ENCODE peak calls at places on chromosome 5, in nine cellular contexts. T is brain microvascular endothelial cell; H is fibroblast of lung; I is CD8-positive, alpha-beta T cell; X is esophagus squamous epithelium; Z is transverse colon; O is IMR-90; S is HepG2; U is kidney epithelial cell. R is an unnamed sample.

GRCh38 chr5:160929343-160929742 is 77.3 kb upstream of the ATP10B start:
- DNase-seq in T (no peak), H (no peak), I (no peak), X (no peak), Z (peak; percentile 76), O (no peak), S (no peak), U (no peak), R (no peak)

GRCh38 chr5:89638871-89639270 is 755.9 kb upstream of the MEF2C start:
- DNase-seq in T (no peak), H (no peak), I (no peak), X (no peak), Z (no peak), O (no peak), S (no peak), U (no peak), R (no peak)

GRCh38 chr5:84274585-84275468 is 109.9 kb downstream of the EDIL3 start:
- DNase-seq in T (peak; percentile 40), H (peak; percentile 40), I (no peak), X (no peak), Z (peak; percentile 35), O (peak; percentile 28), S (peak; percentile 9), U (no peak), R (no peak)

GRCh38 chr5:115246361-115246991 is 16.2 kb downstream of the PGGT1B start:
- DNase-seq in T (no peak), H (peak; percentile 29), I (no peak), X (no peak), Z (no peak), O (peak; percentile 48), S (peak; percentile 49), U (no peak), R (no peak)

GRCh38 chr5:115850771-115851416 is 9.2 kb downstream of the AP3S1 start:
- DNase-seq in T (no peak), H (peak; percentile 72), I (no peak), X (no peak), Z (no peak), O (peak; percentile 66), S (no peak), U (no peak), R (no peak)

GRCh38 chr5:134527156-134527960 is 1.9 kb downstream of the JADE2 start:
- DNase-seq in T (peak; percentile 81), H (peak; percentile 87), I (peak; percentile 70), X (peak; percentile 55), Z (peak; percentile 81), O (peak; percentile 90), S (peak; percentile 66), U (peak; percentile 54), R (peak; percentile 52)

GRCh38 chr5:123450641-123451421 is 27.6 kb upstream of the CEP120 start:
- DNase-seq in T (no peak), H (no peak), I (no peak), X (no peak), Z (no peak), O (no peak), S (no peak), U (no peak), R (no peak)

GRCh38 chr5:68368686-68369359 is 153.3 kb downstream of the PIK3R1 start:
- DNase-seq in T (no peak), H (peak; percentile 44), I (no peak), X (no peak), Z (no peak), O (peak; percentile 16), S (no peak), U (no peak), R (no peak)

DNA sequence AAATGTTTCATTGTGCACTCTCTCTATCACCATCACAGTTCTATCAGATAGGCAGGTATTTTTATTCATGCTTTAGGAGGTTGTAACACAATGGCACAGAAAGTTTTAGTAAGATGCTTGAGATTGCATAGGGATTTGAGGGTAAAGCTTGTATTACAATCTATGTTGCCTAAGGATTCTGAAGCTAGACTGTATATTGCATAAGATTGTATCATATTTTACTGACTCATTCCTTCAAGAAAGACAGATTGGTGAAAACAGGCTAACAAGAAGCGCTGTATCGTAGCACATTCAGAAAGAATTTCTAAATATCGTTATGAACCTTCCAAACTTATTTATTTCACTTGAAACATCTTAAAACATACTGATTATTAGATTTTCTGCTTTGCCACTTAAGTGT is 577.7 kb downstream of the EBF1 start:
- DNase-seq in T (peak; percentile 4), H (no peak), I (no peak), X (no peak), Z (no peak), O (peak; percentile 10), S (no peak), U (no peak), R (no peak)
- H3K4me3 ChIP-seq in T (no peak overlapping the region), H (no peak overlapping the region), I (no peak overlapping the region), X (no peak overlapping the region), Z (no peak overlapping the region), O (no peak overlapping the region), S (no peak overlapping the region), U (no peak overlapping the region), R (no peak overlapping the region)

GRCh38 chr5:10031817-10032216 is 217.9 kb downstream of the ATPSCKMT start:
- DNase-seq in T (no peak), H (no peak), I (no peak), X (no peak), Z (no peak), O (no peak), S (no peak), U (no peak), R (no peak)

GRCh38 chr5:10036136-10036535 is 213.6 kb downstream of the ATPSCKMT start:
- DNase-seq in T (peak; percentile 33), H (peak; percentile 65), I (no peak), X (no peak), Z (no peak), O (peak; percentile 58), S (no peak), U (no peak), R (no peak)

GRCh38 chr5:10030219-10030831 is 219.4 kb downstream of the ATPSCKMT start:
- DNase-seq in T (peak; percentile 53), H (peak; percentile 30), I (no peak), X (no peak), Z (peak; percentile 18), O (peak; percentile 60), S (peak; percentile 23), U (no peak), R (no peak)

DNA sequence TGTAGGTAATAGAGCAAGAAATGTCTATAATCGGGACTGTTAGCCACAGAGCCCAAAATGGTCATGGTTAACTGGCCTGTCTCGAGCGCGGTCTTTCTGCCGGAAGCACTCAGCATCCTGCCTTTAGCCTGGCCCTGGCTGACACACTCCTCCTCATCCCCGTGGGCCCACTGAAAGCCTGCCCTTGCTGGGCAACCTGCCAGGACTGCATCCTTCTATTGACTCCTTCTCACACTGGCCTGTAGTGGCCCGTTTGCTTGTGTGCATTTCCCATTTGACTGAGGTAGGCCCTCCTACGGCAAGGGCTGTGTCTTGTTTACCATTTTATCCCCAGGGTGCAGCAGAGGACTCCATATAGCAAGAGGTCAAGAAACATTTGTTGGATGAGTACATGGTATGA is 215.7 kb downstream of the ATPSCKMT start:
- DNase-seq in T (peak; percentile 38), H (no peak), I (no peak), X (no peak), Z (no peak), O (no peak), S (no peak), U (no peak), R (no peak)
- TF ChIP-seq CTCF in T (no peak), H (no peak), I (no peak), X (no peak), Z (no peak), O (no peak), S (no peak), U (no peak), R (no peak)

DNA sequence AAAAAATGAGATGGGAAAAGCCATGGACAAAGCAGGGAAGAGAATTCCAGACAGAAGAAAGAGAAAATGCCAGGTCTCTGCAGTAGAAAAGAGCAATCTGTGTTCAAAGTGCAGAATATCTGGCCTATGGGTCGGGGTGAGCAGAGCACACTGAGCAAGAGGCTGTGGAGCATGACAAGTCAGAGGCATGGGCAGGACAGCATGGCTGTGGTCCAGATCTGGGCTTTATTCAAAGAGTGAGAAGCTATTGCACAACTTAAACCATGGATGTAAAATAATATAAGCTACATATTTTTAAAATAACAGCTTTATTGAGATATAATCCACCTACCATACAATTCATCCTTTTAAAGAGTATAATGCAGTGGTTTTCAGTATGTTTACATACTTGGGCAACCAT is 133.1 kb upstream of the SPDL1 start:
- DNase-seq in T (no peak), H (peak; percentile 9), I (no peak), X (no peak), Z (no peak), O (no peak), S (no peak), U (peak; percentile 10), R (no peak)
- H3K36me3 ChIP-seq in T (no peaks in the 10 kb centered on the region), H (no peaks in the 10 kb centered on the region), I (no peaks in the 10 kb centered on the region), X (no peaks in the 10 kb centered on the region), Z (no peaks in the 10 kb centered on the region), O (no peaks in the 10 kb centered on the region), S (no peaks in the 10 kb centered on the region), U (no peaks in the 10 kb centered on the region), R (no peaks in the 10 kb centered on the region)

GRCh38 chr5:99058466-99058865 is 129.7 kb upstream of the CHD1 start:
- DNase-seq in T (no peak), H (peak; percentile 16), I (no peak), X (no peak), Z (no peak), O (peak; percentile 15), S (no peak), U (no peak), R (no peak)

GRCh38 chr5:99059685-99060084 is 130.9 kb upstream of the CHD1 start:
- DNase-seq in T (no peak), H (no peak), I (no peak), X (no peak), Z (no peak), O (no peak), S (no peak), U (no peak), R (no peak)

GRCh38 chr5:99061299-99061698 is 132.5 kb upstream of the CHD1 start:
- DNase-seq in T (peak; percentile 22), H (no peak), I (no peak), X (no peak), Z (no peak), O (no peak), S (no peak), U (no peak), R (no peak)

GRCh38 chr5:99061711-99062110 is 132.9 kb upstream of the CHD1 start:
- DNase-seq in T (peak; percentile 48), H (peak; percentile 82), I (no peak), X (no peak), Z (no peak), O (peak; percentile 72), S (no peak), U (no peak), R (peak; percentile 64)

DNA sequence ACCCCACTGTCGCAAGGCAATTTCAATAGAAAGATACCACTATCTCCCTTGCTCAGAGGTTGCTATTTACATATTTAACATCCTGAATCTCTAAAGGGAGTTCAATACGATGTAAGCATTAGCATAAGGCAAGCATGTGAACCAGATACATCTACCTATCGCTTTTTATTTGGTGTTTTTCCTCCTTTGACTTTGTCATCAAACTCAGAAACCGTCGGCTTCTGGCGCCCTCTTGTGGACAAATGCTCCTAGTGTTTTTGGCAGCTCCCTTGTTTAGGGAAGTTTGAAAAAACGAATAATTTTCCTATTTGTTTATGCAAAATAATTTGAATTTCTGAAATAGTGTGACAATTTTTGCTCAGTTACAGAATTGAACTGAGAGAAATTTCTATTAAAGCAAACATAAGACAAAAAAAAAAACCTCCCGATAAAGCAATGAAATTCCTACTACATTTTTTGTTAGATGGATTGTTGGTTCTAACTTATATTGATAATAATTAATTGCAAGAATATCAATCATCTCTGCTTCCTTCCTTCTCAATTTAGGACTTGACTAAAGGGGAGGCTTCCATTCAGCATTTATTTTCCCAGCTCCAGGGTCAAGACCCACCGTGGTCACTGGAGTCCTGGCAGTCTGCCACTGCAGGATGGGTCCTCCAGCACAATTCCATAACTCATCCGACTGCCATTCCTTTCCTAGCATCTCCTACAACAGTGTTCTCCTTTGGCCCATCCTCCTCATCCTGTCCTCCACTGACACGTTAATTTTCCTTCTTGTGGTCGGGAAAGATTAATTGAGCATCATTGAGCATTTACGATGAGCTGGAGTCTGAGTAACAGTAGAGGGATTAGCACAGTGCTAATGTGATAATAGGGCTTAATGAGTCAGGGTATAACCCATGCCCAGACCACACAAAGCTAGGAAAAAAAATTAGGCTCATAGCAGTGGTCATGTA is 131.8 kb upstream of the CHD1 start:
- DNase-seq in T (peak; percentile 72), H (peak; percentile 94), I (peak; percentile 89), X (no peak), Z (peak; percentile 87), O (peak; percentile 65), S (peak; percentile 46), U (no peak), R (no peak)
- H3K4me3 ChIP-seq in T (no peak overlapping the region), H (no peak overlapping the region), I (no peak overlapping the region), X (peak overlapping the region; percentile 3), Z (no peak overlapping the region), O (no peak overlapping the region), S (no peak overlapping the region), U (no peak overlapping the region), R (no peak overlapping the region)